ENCODE peak calls at places on chromosomes 3 and 15, in five cellular contexts. V is Calu3, Q is neural progenitor cell, C is NCI-H2171 treated with DMSO at 0.1 percent for 48 hours, J is HEK293T. U is an unnamed sample.

GRCh38 chr15:69802432-69802831 is 295.3 kb downstream of the TLE3 start:
- DNase-seq in J (no peak), C (peak; percentile 80), V (no peak), Q (no peak), U (no peak)

GRCh38 chr3:38907426-38907825 is 91.4 kb upstream of the SCN10A start:
- DNase-seq in C (no peak), V (no peak), J (no peak), Q (no peak), U (no peak)

GRCh38 chr15:33201376-33202189 is 7.1 kb upstream of the FMN1 start:
- DNase-seq in Q (peak; percentile 87), C (peak; percentile 67), V (peak; percentile 58), J (peak; percentile 13), U (no peak)

GRCh38 chr3:134237454-134238145 is 13.1 kb downstream of the RYK start:
- DNase-seq in V (no peak), J (no peak), Q (no peak), C (no peak), U (no peak)

GRCh38 chr15:65841121-65841930 is 28.0 kb upstream of the RAB11A start:
- DNase-seq in Q (peak; percentile 5), V (no peak), J (no peak), C (no peak), U (no peak)

GRCh38 chr3:61172684-61173083 is 78.6 kb downstream of the FHIT start:
- DNase-seq in Q (peak; percentile 62), V (peak; percentile 0), J (peak; percentile 22), C (no peak), U (no peak)

GRCh38 chr3:149277338-149277813 is 55.7 kb upstream of the CP start:
- DNase-seq in J (no peak), V (peak; percentile 58), Q (no peak), C (no peak), U (no peak)

GRCh38 chr3:121111914-121112612 is 204.1 kb downstream of the STXBP5L start:
- DNase-seq in J (peak; percentile 14), Q (peak; percentile 55), V (no peak), C (no peak), U (no peak)

GRCh38 chr3:49295489-49296058 is 18.5 kb upstream of the C3orf62 start:
- DNase-seq in C (peak; percentile 0), J (peak; percentile 37), Q (peak; percentile 32), V (no peak), U (peak; percentile 13)

GRCh38 chr15:74209997-74210573 is 7.5 kb upstream of the STRA6 start:
- DNase-seq in J (no peak), Q (no peak), V (no peak), C (no peak), U (no peak)

GRCh38 chr3:71421820-71422566 is 161.5 kb downstream of the FOXP1 start:
- DNase-seq in V (no peak), Q (no peak), C (no peak), J (no peak), U (no peak)

GRCh38 chr3:128681277-128681829 is 30.7 kb upstream of the RPN1 start:
- DNase-seq in V (no peak), C (no peak), Q (no peak), J (no peak), U (no peak)

GRCh38 chr15:91909574-91909973 is 56.1 kb downstream of the SLCO3A1 start:
- DNase-seq in V (no peak), C (peak; percentile 90), Q (no peak), J (no peak), U (no peak)

GRCh38 chr3:191070762-191071365 is 128.2 kb upstream of the OSTN start:
- DNase-seq in C (no peak), V (no peak), Q (no peak), J (no peak), U (no peak)

GRCh38 chr15:29435811-29436210 is 166.2 kb upstream of the NSMCE3 start:
- DNase-seq in C (no peak), V (no peak), J (no peak), Q (no peak), U (no peak)

GRCh38 chr3:121629601-121630000 is 31.1 kb downstream of the HCLS1 start:
- DNase-seq in C (no peak), V (no peak), Q (no peak), J (no peak), U (no peak)

GRCh38 chr3:184155644-184156521 is 706 bp downstream of the DVL3 start:
- DNase-seq in J (peak; percentile 18), V (peak; percentile 49), Q (peak; percentile 62), C (peak; percentile 52), U (no peak)

GRCh38 chr3:8485943-8486342 is 15.7 kb upstream of the LMCD1 start:
- DNase-seq in J (no peak), C (no peak), V (no peak), Q (no peak), U (no peak)

GRCh38 chr15:24919446-24919845 is 35.3 kb upstream of the SNRPN start:
- DNase-seq in V (no peak), Q (no peak), C (no peak), J (no peak), U (no peak)

GRCh38 chr3:24607281-24607680 is 112.6 kb upstream of the THRB start:
- DNase-seq in Q (no peak), C (no peak), V (no peak), J (no peak), U (no peak)

U was measured in effector CD8-positive, alpha-beta T cell.